ENCODE peak calls at places on chromosomes 16 and 17, in four cellular contexts. B is ascending aorta, E is stomach, J is BE2C. D is an unnamed sample.
A peak's percentile ranks its signal among the peaks of the same experiment; 100 is the strongest.

GRCh38 chr16:85631802-85632393 is 18.8 kb downstream of the GSE1 start:
- DNase-seq in B (no peak), E (no peak), J (no peak), D (no peak)

GRCh38 chr17:28317965-28318758 is 838 bp upstream of the TMEM97 start:
- DNase-seq in B (no peak), E (no peak), J (peak; percentile 16), D (no peak)

GRCh38 chr17:51540151-51540550 is 279.8 kb downstream of the UTP18 start:
- DNase-seq in B (no peak), E (no peak), J (no peak), D (no peak)

GRCh38 chr17:29930399-29931010 is 477 bp upstream of the SSH2 start:
- DNase-seq in B (no peak), E (no peak), J (no peak), D (no peak)

GRCh38 chr17:70050192-70050591 is 24.8 kb upstream of the KCNJ16 start:
- DNase-seq in B (no peak), E (no peak), J (no peak), D (peak; percentile 73)

GRCh38 chr17:4539576-4540223 is 15.5 kb downstream of the MYBBP1A start:
- DNase-seq in B (no peak), E (no peak), J (no peak), D (no peak)

GRCh38 chr17:41695954-41696720 is 7.5 kb downstream of the EIF1 start:
- DNase-seq in B (no peak), E (peak; percentile 48), J (peak; percentile 85), D (peak; percentile 87)

GRCh38 chr17:47220531-47220999 is 11.4 kb downstream of the MYL4 start:
- DNase-seq in B (no peak), E (no peak), J (no peak), D (no peak)

GRCh38 chr16:84782841-84783240 is 36.9 kb upstream of the CRISPLD2 start:
- DNase-seq in B (no peak), E (no peak), J (no peak), D (no peak)

GRCh38 chr16:15502041-15502725 is 67.8 kb downstream of the BMERB1 start:
- DNase-seq in B (no peak), E (no peak), J (no peak), D (peak; percentile 82)

GRCh38 chr16:6571044-6571443 is 761.6 kb upstream of the RBFOX1 start:
- DNase-seq in B (no peak), E (no peak), J (no peak), D (no peak)

GRCh38 chr16:6570520-6570919 is 762.1 kb upstream of the RBFOX1 start:
- DNase-seq in B (no peak), E (no peak), J (no peak), D (no peak)

GRCh38 chr16:6574146-6574545 is 758.5 kb upstream of the RBFOX1 start:
- DNase-seq in B (no peak), E (no peak), J (no peak), D (no peak)

GRCh38 chr16:6576646-6577045 is 756.0 kb upstream of the RBFOX1 start:
- DNase-seq in B (no peak), E (no peak), J (no peak), D (no peak)

GRCh38 chr16:6573577-6573976 is 759.1 kb upstream of the RBFOX1 start:
- DNase-seq in B (no peak), E (no peak), J (peak; percentile 53), D (no peak)
- TF ChIP-seq CTCF in B (no peak), E (no peak), J (peak; percentile 38), D (no peak)

GRCh38 chr17:17516941-17517720 is 20.9 kb upstream of the RASD1 start:
- DNase-seq in B (no peak), E (no peak), J (no peak), D (no peak)

GRCh38 chr17:17516315-17516930 is 20.2 kb upstream of the RASD1 start:
- DNase-seq in B (no peak), E (no peak), J (no peak), D (no peak)

GRCh38 chr17:17514361-17514992 is 18.3 kb upstream of the RASD1 start:
- DNase-seq in B (no peak), E (no peak), J (no peak), D (no peak)

GRCh38 chr17:17514993-17515920 is 19.1 kb upstream of the RASD1 start:
- DNase-seq in B (no peak), E (no peak), J (peak; percentile 41), D (no peak)

GRCh38 chr17:17515921-17516295 is 19.7 kb upstream of the RASD1 start:
- DNase-seq in B (no peak), E (no peak), J (no peak), D (peak; percentile 48)
- H3K4me3 ChIP-seq in B (no peak overlapping the region), E (no peak overlapping the region), J (no peak overlapping the region), D (no peak overlapping the region)

DNA sequence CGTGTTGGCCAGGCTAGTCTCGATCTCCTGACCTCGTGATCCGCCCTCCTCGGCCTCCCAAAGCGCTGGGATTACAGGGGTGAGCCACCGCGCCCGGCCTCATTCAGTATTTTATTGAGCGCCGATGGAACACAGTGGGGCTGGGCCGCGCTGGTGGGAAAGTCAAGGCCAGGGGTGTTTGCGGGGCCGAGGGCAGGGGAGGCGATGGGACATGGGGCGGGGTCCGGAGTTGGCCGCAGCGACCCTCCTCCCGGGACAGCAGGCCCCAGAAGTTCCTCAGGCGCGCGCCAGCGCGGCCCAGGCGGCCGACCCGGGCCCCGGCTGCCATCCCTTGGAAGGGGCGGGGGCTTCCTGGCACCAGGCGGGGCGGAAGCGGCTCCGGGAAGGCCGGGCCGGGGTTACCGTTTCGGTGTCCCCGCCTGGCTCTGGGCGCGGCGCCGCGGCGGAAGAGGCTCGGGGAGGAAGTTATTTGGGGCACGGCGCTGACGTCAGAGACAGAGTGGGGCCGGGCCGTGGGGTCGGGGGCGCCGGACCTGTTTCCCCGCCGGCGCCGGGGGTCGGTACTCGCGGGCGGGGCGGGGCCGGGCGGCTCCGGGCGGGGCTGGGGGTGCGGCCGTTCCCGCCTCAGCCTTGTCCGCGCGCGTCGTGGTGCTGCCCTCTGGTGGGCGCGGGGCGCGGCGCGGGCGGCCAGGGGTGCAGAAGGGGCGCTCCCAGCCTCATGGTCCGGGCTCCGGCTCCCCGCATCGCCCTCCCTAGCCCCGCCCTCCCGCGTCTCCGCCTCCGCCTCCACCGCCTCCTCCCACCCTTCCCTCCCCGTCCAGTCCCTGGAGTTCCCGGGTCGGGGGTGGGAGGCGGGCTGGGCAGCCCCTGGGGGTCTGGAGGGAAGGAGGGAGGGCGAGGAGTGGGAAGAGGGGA is 952 bp upstream of the PRSS27 start:
- DNase-seq in B (peak; percentile 20), E (peak; percentile 84), J (peak; percentile 96), D (peak; percentile 86)
- TF ChIP-seq CTCF in B (peak; percentile 54), E (peak; percentile 87), J (peak; percentile 39), D (peak; percentile 21)

GRCh38 chr17:43659823-43660222 is 1.9 kb downstream of the MEOX1 start:
- DNase-seq in B (no peak), E (no peak), J (no peak), D (no peak)
- H3K4me3 ChIP-seq in B (no peak overlapping the region), E (no peak overlapping the region), J (no peak overlapping the region), D (no peak overlapping the region)

DNA sequence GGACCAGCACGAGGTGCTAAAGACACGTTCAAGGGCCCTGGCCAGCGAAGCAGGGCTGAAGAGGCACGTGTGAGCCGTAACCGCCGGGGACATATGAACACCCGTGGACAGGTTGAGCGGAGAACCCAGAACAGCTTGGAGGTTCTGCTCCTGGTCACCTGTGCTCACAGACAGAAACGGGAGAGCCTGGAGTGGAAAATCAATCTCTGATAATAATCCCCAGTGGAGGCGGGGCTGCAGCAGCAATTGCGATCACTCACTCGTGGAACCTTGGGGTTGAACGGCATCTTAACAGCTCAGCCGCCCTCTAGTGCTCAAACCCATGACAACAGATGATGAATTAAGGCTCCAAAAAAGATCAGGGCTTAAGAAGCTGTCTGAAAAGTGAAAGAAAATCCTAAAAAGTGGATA is 25.6 kb downstream of the WIPI1 start:
- DNase-seq in B (no peak), E (no peak), J (peak; percentile 53), D (peak; percentile 56)
- TF ChIP-seq CTCF in B (no peak), E (no peak), J (peak; percentile 64), D (peak; percentile 10)

DNA sequence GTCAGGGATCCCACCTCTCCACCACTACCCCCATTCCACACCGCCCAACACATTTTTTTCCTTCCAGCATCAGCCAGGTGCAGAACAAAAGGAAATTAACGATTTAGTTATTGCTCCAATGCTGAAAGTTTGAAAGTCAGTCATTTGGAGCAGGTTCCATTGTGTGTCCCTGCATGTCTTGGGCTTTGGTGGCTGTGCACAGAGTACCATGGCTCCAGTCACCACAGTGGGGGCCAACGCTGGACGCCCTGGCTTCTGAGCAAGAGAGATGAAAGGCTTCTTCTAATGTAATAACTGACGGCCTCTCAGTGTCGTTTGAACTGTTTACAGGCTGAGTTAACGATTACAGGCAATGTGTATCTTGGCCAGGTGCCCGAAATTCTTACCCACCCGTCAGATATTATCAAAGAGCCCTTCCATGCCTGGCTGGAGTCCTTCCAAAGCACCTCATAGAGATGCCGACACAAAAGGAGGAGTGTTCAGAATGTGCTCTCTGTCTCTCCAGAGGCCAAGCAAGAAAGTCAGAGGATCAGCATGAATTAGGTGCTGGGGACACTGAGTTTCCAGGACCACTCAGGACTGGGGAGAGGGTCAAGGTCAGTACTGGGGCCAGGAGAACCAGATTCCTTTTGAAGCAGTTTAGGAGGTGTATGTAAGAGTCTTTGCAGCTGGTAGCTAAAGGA is 25.9 kb downstream of the RNF43 start:
- DNase-seq in B (no peak), E (peak; percentile 97), J (peak; percentile 75), D (peak; percentile 67)
- H3K4me3 ChIP-seq in B (no peak overlapping the region), E (no peak overlapping the region), J (no peak overlapping the region), D (no peak overlapping the region)

DNA sequence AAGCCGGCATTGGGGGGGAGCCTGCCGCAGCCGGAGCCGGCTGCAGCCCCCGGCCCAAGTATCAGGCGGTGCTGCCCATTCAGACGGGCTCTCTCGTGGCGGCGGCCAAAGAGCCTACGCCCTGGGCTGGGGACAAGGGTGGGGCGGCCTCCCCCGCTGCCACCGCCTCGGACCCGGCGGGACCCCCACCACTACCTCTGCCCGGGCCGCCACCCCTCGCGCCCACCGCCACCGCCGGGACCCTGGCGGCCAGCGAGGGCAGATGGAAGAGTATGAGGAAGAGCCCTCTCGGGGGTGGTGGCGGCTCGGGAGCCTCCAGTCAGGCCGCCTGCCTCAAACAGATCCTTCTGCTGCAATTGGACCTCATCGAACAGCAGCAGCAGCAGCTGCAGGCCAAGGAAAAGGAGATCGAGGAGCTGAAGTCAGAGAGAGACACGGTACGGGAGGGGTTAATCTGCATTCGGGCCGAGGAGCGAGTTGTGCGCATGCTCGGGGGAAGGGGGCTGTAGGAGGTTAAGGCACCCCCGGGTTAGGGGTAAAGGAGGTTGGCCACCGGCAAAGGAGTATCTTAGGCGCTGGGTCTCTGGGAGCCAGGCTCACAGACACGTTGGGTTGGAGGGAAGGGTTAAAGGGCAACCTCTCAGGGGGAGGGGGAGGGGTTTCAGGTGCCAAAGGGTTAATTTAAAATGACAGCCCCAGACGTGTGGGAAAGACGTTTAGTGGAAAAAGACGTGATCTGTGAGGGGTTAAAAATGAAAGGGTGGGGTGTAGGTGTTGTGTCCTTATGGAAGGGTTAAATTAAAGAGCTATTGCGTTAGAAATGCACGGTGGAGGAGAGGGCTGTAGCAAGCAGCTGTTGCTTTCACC is 1.4 kb downstream of the MSL1 start:
- DNase-seq in B (no peak), E (no peak), J (peak; percentile 74), D (peak; percentile 52)
- TF ChIP-seq CTCF in B (peak; percentile 21), E (no peak), J (no peak), D (no peak)

GRCh38 chr17:80421381-80422090 is 6.6 kb downstream of the ENDOV start:
- DNase-seq in B (no peak), E (no peak), J (no peak), D (no peak)
- H3K4me3 ChIP-seq in B (no peak overlapping the region), E (no peak overlapping the region), J (no peak overlapping the region), D (no peak overlapping the region)

D was measured in cardiac fibroblast.